ENCODE peak calls at places on chromosomes 3 and 15, in four cellular contexts. O, J, L and S are unnamed samples. For H3K9me3, the result is how much of the 10 kb centered on the place peaks cover.

GRCh38 chr3:1439395-1439794 is 346.6 kb downstream of the CNTN6 start:
- DNase-seq in O (no peak), J (no peak), L (no peak), S (no peak)

GRCh38 chr3:152176998-152177397 is 91.7 kb upstream of the MBNL1 start:
- DNase-seq in O (no peak), J (peak), L (no peak), S (no peak)

GRCh38 chr15:88470625-88471372 is 3.3 kb downstream of the MRPS11 start:
- DNase-seq in O (no peak), J (no peak), L (no peak), S (no peak)

GRCh38 chr3:172918165-172918564 is 167.6 kb downstream of the ECT2 start:
- DNase-seq in O (no peak), J (peak), L (no peak), S (no peak)

GRCh38 chr3:111012388-111013248 is 59.0 kb upstream of the NECTIN3 start:
- DNase-seq in O (peak), J (no peak), L (no peak), S (no peak)

GRCh38 chr3:181770296-181770695 is 58.6 kb downstream of the SOX2 start:
- DNase-seq in O (no peak), J (no peak), L (no peak), S (no peak)

GRCh38 chr3:69879051-69879450 is 120.5 kb upstream of the SAMMSON start:
- DNase-seq in O (no peak), J (no peak), L (no peak), S (no peak)

GRCh38 chr15:40010681-40011080 is 28.3 kb downstream of the SRP14 start:
- DNase-seq in O (no peak), J (peak), L (no peak), S (no peak)

GRCh38 chr15:55687792-55688191 is 55.2 kb downstream of the PRTG start:
- DNase-seq in O (no peak), J (no peak), L (no peak), S (no peak)
- H3K9me3 ChIP-seq in O (under half), J (under half), L (under half), S (under half)

GRCh38 chr3:95338446-95338845 is 1275.6 kb downstream of the NSUN3 start:
- DNase-seq in O (no peak), J (no peak), L (no peak), S (no peak)
- H3K9me3 ChIP-seq in O (under half), J (under half), L (under half), S (under half)

GRCh38 chr3:25493786-25494185 is 65.7 kb downstream of the RARB start:
- DNase-seq in O (no peak), J (peak), L (no peak), S (no peak)

GRCh38 chr3:25497096-25497495 is 69.0 kb downstream of the RARB start:
- DNase-seq in O (no peak), J (no peak), L (no peak), S (no peak)

GRCh38 chr3:25493246-25493645 is 65.2 kb downstream of the RARB start:
- DNase-seq in O (no peak), J (peak), L (no peak), S (no peak)

GRCh38 chr3:25495726-25496125 is 67.7 kb downstream of the RARB start:
- DNase-seq in O (no peak), J (peak), L (no peak), S (no peak)

DNA sequence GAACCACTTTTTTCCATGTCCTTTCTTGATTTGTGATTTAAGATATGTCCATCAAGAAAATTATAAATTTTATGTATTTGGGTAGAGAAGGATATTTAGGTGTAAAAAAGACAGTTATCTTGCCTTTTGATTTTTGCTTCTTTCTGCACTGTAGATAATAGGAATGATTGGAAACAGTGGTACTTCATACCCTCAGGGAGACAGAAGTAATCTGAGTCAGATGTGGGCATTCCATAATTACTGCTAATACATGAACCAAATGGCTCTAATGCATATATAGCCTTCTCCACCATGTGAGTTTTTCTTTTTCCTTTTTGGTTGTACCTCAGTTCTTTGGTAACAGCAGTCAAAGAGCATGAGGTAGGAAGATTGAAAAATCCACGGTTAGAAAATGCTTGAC is 67.2 kb downstream of the RARB start:
- DNase-seq in O (no peak), J (no peak), L (no peak), S (no peak)
- H3K9me3 ChIP-seq in O (under half), J (under half), L (under half), S (under half)

GRCh38 chr3:177523991-177524438 is 326.7 kb upstream of the TBL1XR1 start:
- DNase-seq in O (no peak), J (peak), L (no peak), S (no peak)
- H3K9me3 ChIP-seq in O (under half), J (under half), L (under half), S (under half)

GRCh38 chr3:183210341-183210740 is 42.7 kb upstream of the B3GNT5 start:
- DNase-seq in O (no peak), J (no peak), L (no peak), S (no peak)
- H3K9me3 ChIP-seq in O (under half), J (under half), L (under half), S (under half)

GRCh38 chr15:42759093-42759492 is 22.2 kb upstream of the CDAN1 start:
- DNase-seq in O (no peak), J (no peak), L (no peak), S (no peak)

GRCh38 chr15:42760759-42761158 is 23.8 kb upstream of the CDAN1 start:
- DNase-seq in O (no peak), J (no peak), L (no peak), S (no peak)
- H3K9me3 ChIP-seq in O (under half), J (under half), L (under half), S (under half)